ENCODE peak calls at places on chromosome 7, in nine cellular contexts. I is PC-3; G is NCI-H1436; D is Caki2; P is stimulated activated CD8-positive, alpha-beta memory T cell treated with anti-CD3 and anti-CD28 coated beads, Interleukin-2, amount 100 ng/mL, for 1 hour; E is HT1080; J is DMS153; Y is NCI-H1092 treated with DMSO at 0.1 percent for 48 hours; U is GM10248. X is an unnamed sample.
A peak's percentile ranks its signal among the peaks of the same experiment; 100 is the strongest.

GRCh38 chr7:132298782-132299181 is 277.5 kb downstream of the PLXNA4 start:
- DNase-seq in I (peak; percentile 55), G (no peak), D (no peak), P (no peak), E (peak; percentile 98), J (peak; percentile 91), Y (peak; percentile 34), U (no peak), X (no peak)

GRCh38 chr7:150956395-150957118 is 21.6 kb downstream of the KCNH2 start:
- DNase-seq in I (no peak), G (no peak), D (no peak), P (no peak), E (no peak), J (no peak), Y (no peak), U (no peak), X (no peak)

GRCh38 chr7:128841171-128841690 is 11.0 kb downstream of the FLNC start:
- DNase-seq in I (no peak), G (no peak), D (no peak), P (no peak), E (no peak), J (peak; percentile 45), Y (no peak), U (no peak), X (no peak)

GRCh38 chr7:87702326-87702725 is 74.1 kb downstream of the RUNDC3B start:
- DNase-seq in I (peak; percentile 65), G (no peak), D (no peak), P (no peak), E (peak; percentile 57), J (no peak), Y (no peak), U (no peak), X (no peak)

GRCh38 chr7:79298145-79298760 is 155.2 kb downstream of the MAGI2 start:
- DNase-seq in I (peak; percentile 77), G (peak; percentile 4), D (no peak), P (no peak), E (peak; percentile 25), J (peak; percentile 5), Y (no peak), U (peak; percentile 22), X (peak; percentile 55)

GRCh38 chr7:4715385-4715770 is 33.3 kb downstream of the FOXK1 start:
- DNase-seq in I (no peak), G (no peak), D (no peak), P (no peak), E (no peak), J (no peak), Y (no peak), U (no peak), X (no peak)

GRCh38 chr7:44615149-44615611 is 8.8 kb downstream of the OGDH start:
- DNase-seq in I (no peak), G (no peak), D (peak; percentile 40), P (no peak), E (no peak), J (no peak), Y (no peak), U (no peak), X (no peak)

GRCh38 chr7:92242972-92243371 is 2.7 kb downstream of the KRIT1 start:
- DNase-seq in I (no peak), G (no peak), D (no peak), P (no peak), E (no peak), J (no peak), Y (no peak), U (no peak), X (no peak)

GRCh38 chr7:105776986-105777910 is 99.2 kb downstream of the ATXN7L1 start:
- DNase-seq in I (peak; percentile 96), G (no peak), D (peak; percentile 71), P (no peak), E (peak; percentile 30), J (no peak), Y (no peak), U (no peak), X (no peak)

GRCh38 chr7:76224695-76225094 is 23.0 kb downstream of the SRRM3 start:
- DNase-seq in I (no peak), G (peak; percentile 37), D (no peak), P (no peak), E (no peak), J (no peak), Y (no peak), U (no peak), X (no peak)

GRCh38 chr7:7183061-7183832 is 903 bp downstream of the C1GALT1 start:
- DNase-seq in I (peak; percentile 34), G (peak; percentile 54), D (peak; percentile 50), P (peak; percentile 11), E (peak; percentile 31), J (peak; percentile 37), Y (peak; percentile 51), U (peak; percentile 55), X (peak; percentile 36)

GRCh38 chr7:47266131-47266706 is 315.7 kb downstream of the TNS3 start:
- DNase-seq in I (peak; percentile 80), G (peak; percentile 2), D (peak; percentile 79), P (no peak), E (peak; percentile 70), J (peak; percentile 42), Y (peak; percentile 64), U (peak; percentile 68), X (peak; percentile 39)

GRCh38 chr7:132492841-132493445 is 83.3 kb downstream of the PLXNA4 start:
- DNase-seq in I (no peak), G (no peak), D (no peak), P (no peak), E (no peak), J (peak; percentile 68), Y (no peak), U (no peak), X (no peak)

GRCh38 chr7:80841566-80842478 is 77.0 kb downstream of the SEMA3C start:
- DNase-seq in I (peak; percentile 12), G (no peak), D (no peak), P (no peak), E (no peak), J (no peak), Y (no peak), U (no peak), X (no peak)

GRCh38 chr7:133207687-133208086 is 45.2 kb upstream of the EXOC4 start:
- DNase-seq in I (no peak), G (no peak), D (no peak), P (no peak), E (no peak), J (no peak), Y (no peak), U (peak; percentile 20), X (no peak)

GRCh38 chr7:51366930-51367613 is 50.5 kb upstream of the COBL start:
- DNase-seq in I (peak; percentile 75), G (peak; percentile 70), D (peak; percentile 41), P (no peak), E (peak; percentile 52), J (peak; percentile 78), Y (peak; percentile 80), U (peak; percentile 56), X (peak; percentile 77)

GRCh38 chr7:41956276-41956675 is 253.4 kb upstream of the INHBA start:
- DNase-seq in I (no peak), G (no peak), D (no peak), P (no peak), E (no peak), J (no peak), Y (no peak), U (no peak), X (no peak)

GRCh38 chr7:7136423-7136822 is 45.9 kb upstream of the C1GALT1 start:
- DNase-seq in I (no peak), G (no peak), D (no peak), P (no peak), E (no peak), J (peak; percentile 45), Y (peak; percentile 31), U (no peak), X (no peak)

GRCh38 chr7:42745357-42746022 is 166.4 kb downstream of the C7orf25 start:
- DNase-seq in I (peak; percentile 42), G (no peak), D (no peak), P (no peak), E (no peak), J (no peak), Y (no peak), U (no peak), X (no peak)

GRCh38 chr7:218896-219580 is 26.7 kb downstream of the FAM20C start:
- DNase-seq in I (no peak), G (no peak), D (no peak), P (no peak), E (no peak), J (no peak), Y (no peak), U (no peak), X (no peak)

GRCh38 chr7:45595809-45596664 is 21.9 kb downstream of the ADCY1 start:
- DNase-seq in I (no peak), G (no peak), D (no peak), P (no peak), E (no peak), J (no peak), Y (no peak), U (no peak), X (no peak)

GRCh38 chr7:102215281-102215680 is 71.4 kb upstream of the SH2B2 start:
- DNase-seq in I (no peak), G (no peak), D (no peak), P (no peak), E (no peak), J (no peak), Y (no peak), U (no peak), X (no peak)

GRCh38 chr7:15397921-15398560 is 163.8 kb downstream of the AGMO start:
- DNase-seq in I (no peak), G (no peak), D (no peak), P (no peak), E (no peak), J (no peak), Y (no peak), U (no peak), X (no peak)

GRCh38 chr7:77537595-77538185 is 595 bp downstream of the PTPN12 start:
- DNase-seq in I (peak; percentile 29), G (peak; percentile 23), D (peak; percentile 50), P (no peak), E (peak; percentile 39), J (no peak), Y (peak; percentile 77), U (peak; percentile 63), X (no peak)

GRCh38 chr7:117942780-117943179 is 69.5 kb upstream of the CTTNBP2 start:
- DNase-seq in I (no peak), G (no peak), D (no peak), P (no peak), E (no peak), J (no peak), Y (no peak), U (no peak), X (no peak)

GRCh38 chr7:143900230-143900766 is 1.7 kb downstream of the TCAF1 start:
- DNase-seq in I (peak; percentile 21), G (no peak), D (peak; percentile 34), P (no peak), E (peak; percentile 44), J (no peak), Y (no peak), U (no peak), X (no peak)

GRCh38 chr7:92749327-92749730 is 87.0 kb downstream of the CDK6 start:
- DNase-seq in I (no peak), G (no peak), D (no peak), P (no peak), E (no peak), J (no peak), Y (no peak), U (no peak), X (no peak)